ENCODE peak calls at places on chromosomes 7 and 10, in ten cellular contexts. Z is gastrocnemius medialis; U is kidney epithelial cell; K is psoas muscle; F is Peyer's patch; L is AG09309; H is fibroblast of pulmonary artery; S is MM.1S; A is mammary epithelial cell; G is CD8-positive, alpha-beta T cell. T is an unnamed sample.

GRCh38 chr10:98528166-98528784 is 81.5 kb upstream of the HPS1 start:
- DNase-seq in Z (no peak), U (no peak), K (no peak), F (no peak), L (peak), H (no peak), S (no peak), A (no peak), G (no peak), T (no peak)

GRCh38 chr10:21334891-21335696 is 190.4 kb downstream of the SKIDA1 start:
- DNase-seq in Z (peak), U (peak), K (peak), F (no peak), L (peak), H (peak), S (no peak), A (peak), G (no peak), T (peak)

GRCh38 chr10:121409466-121410104 is 188.7 kb downstream of the FGFR2 start:
- DNase-seq in Z (no peak), U (no peak), K (no peak), F (no peak), L (no peak), H (no peak), S (no peak), A (no peak), G (no peak), T (no peak)

GRCh38 chr7:142443614-142444013 is 185.8 kb upstream of the PRSS58 start:
- DNase-seq in Z (no peak), U (no peak), K (no peak), F (no peak), L (no peak), H (peak), S (no peak), A (no peak), G (no peak), T (no peak)

GRCh38 chr7:23299770-23300300 is 696 bp downstream of the MALSU1 start:
- DNase-seq in Z (no peak), U (no peak), K (no peak), F (no peak), L (no peak), H (peak), S (no peak), A (no peak), G (no peak), T (no peak)

GRCh38 chr10:35056686-35057085 is 33.5 kb downstream of the CUL2 start:
- DNase-seq in Z (no peak), U (no peak), K (no peak), F (no peak), L (no peak), H (no peak), S (no peak), A (no peak), G (no peak), T (no peak)

GRCh38 chr10:69814251-69814650 is 12.5 kb downstream of the COL13A1 start:
- DNase-seq in Z (no peak), U (no peak), K (no peak), F (no peak), L (no peak), H (no peak), S (no peak), A (no peak), G (no peak), T (no peak)

GRCh38 chr10:517236-517635 is 172.2 kb downstream of the DIP2C start:
- DNase-seq in Z (no peak), U (no peak), K (no peak), F (peak), L (no peak), H (no peak), S (no peak), A (no peak), G (no peak), T (no peak)

GRCh38 chr10:113434315-113434714 is 118.5 kb upstream of the HABP2 start:
- DNase-seq in Z (no peak), U (no peak), K (no peak), F (no peak), L (no peak), H (no peak), S (no peak), A (no peak), G (no peak), T (no peak)

GRCh38 chr10:44398271-44398670 is 13.4 kb upstream of the CXCL12 start:
- DNase-seq in Z (no peak), U (no peak), K (no peak), F (no peak), L (no peak), H (no peak), S (no peak), A (no peak), G (no peak), T (no peak)

GRCh38 chr10:103905441-103905840 is 12.5 kb downstream of the STN1 start:
- DNase-seq in Z (no peak), U (no peak), K (no peak), F (no peak), L (no peak), H (no peak), S (no peak), A (no peak), G (no peak), T (no peak)

GRCh38 chr7:40551685-40552576 is 417.1 kb downstream of the SUGCT start:
- DNase-seq in Z (no peak), U (peak), K (no peak), F (peak), L (peak), H (peak), S (peak), A (peak), G (no peak), T (no peak)

GRCh38 chr10:3747248-3747960 is 37.6 kb downstream of the KLF6 start:
- DNase-seq in Z (peak), U (no peak), K (peak), F (no peak), L (no peak), H (no peak), S (no peak), A (no peak), G (no peak), T (no peak)

GRCh38 chr10:96587255-96588059 is 645 bp upstream of the TM9SF3 start:
- DNase-seq in Z (peak), U (no peak), K (peak), F (peak), L (peak), H (peak), S (peak), A (peak), G (no peak), T (peak)

GRCh38 chr7:152341039-152341913 is 94.5 kb downstream of the KMT2C start:
- DNase-seq in Z (peak), U (no peak), K (no peak), F (peak), L (no peak), H (peak), S (peak), A (peak), G (no peak), T (no peak)

GRCh38 chr7:28804990-28805389 is 153.1 kb downstream of the TRIL start:
- DNase-seq in Z (no peak), U (no peak), K (no peak), F (no peak), L (peak), H (peak), S (no peak), A (peak), G (no peak), T (no peak)

GRCh38 chr7:64035388-64035787 is 9.8 kb upstream of the ZNF727 start:
- DNase-seq in Z (no peak), U (no peak), K (no peak), F (no peak), L (no peak), H (no peak), S (no peak), A (no peak), G (no peak), T (no peak)

GRCh38 chr7:144584741-144585140 is 181.2 kb upstream of the NOBOX start:
- DNase-seq in Z (no peak), U (no peak), K (no peak), F (no peak), L (no peak), H (no peak), S (no peak), A (no peak), G (no peak), T (no peak)

GRCh38 chr7:138981332-138982203 is at the start of gene KIAA1549:
- DNase-seq in Z (no peak), U (no peak), K (peak), F (peak), L (no peak), H (peak), S (peak), A (peak), G (no peak), T (no peak)

GRCh38 chr7:90345548-90346319 is 782 bp upstream of the GTPBP10 start:
- DNase-seq in Z (no peak), U (no peak), K (no peak), F (no peak), L (peak), H (peak), S (peak), A (peak), G (no peak), T (no peak)

GRCh38 chr10:66519616-66520015 is 406.2 kb upstream of the LRRTM3 start:
- DNase-seq in Z (no peak), U (no peak), K (no peak), F (no peak), L (no peak), H (no peak), S (no peak), A (no peak), G (no peak), T (no peak)

GRCh38 chr7:70654979-70655378 is 477.0 kb upstream of the GALNT17 start:
- DNase-seq in Z (peak), U (no peak), K (no peak), F (no peak), L (no peak), H (no peak), S (no peak), A (no peak), G (no peak), T (no peak)

GRCh38 chr7:96304573-96304972 is 17.3 kb downstream of the SLC25A13 start:
- DNase-seq in Z (no peak), U (no peak), K (no peak), F (no peak), L (no peak), H (no peak), S (no peak), A (peak), G (no peak), T (no peak)

GRCh38 chr10:22183771-22184466 is 33.9 kb downstream of the EBLN1 start:
- DNase-seq in Z (no peak), U (no peak), K (no peak), F (no peak), L (no peak), H (peak), S (no peak), A (no peak), G (no peak), T (no peak)

GRCh38 chr10:49649294-49649693 is 30.2 kb upstream of the C10orf53 start:
- DNase-seq in Z (no peak), U (no peak), K (no peak), F (peak), L (no peak), H (no peak), S (no peak), A (no peak), G (no peak), T (no peak)

GRCh38 chr10:93718937-93719725 is 16.7 kb upstream of the FRA10AC1 start:
- DNase-seq in Z (no peak), U (no peak), K (no peak), F (peak), L (no peak), H (peak), S (no peak), A (no peak), G (no peak), T (no peak)

GRCh38 chr7:4233621-4234497 is 448.2 kb upstream of the FOXK1 start:
- DNase-seq in Z (no peak), U (no peak), K (no peak), F (no peak), L (no peak), H (no peak), S (no peak), A (no peak), G (no peak), T (peak)

GRCh38 chr7:142301923-142302550 is 44.2 kb upstream of the PRSS58 start:
- DNase-seq in Z (no peak), U (no peak), K (no peak), F (no peak), L (no peak), H (no peak), S (peak), A (no peak), G (no peak), T (no peak)

GRCh38 chr10:126391162-126391880 is 3.0 kb upstream of the ADAM12 start:
- DNase-seq in Z (no peak), U (no peak), K (no peak), F (no peak), L (no peak), H (peak), S (no peak), A (no peak), G (no peak), T (no peak)

GRCh38 chr7:47992446-47992845 is 13.0 kb upstream of the HUS1 start:
- DNase-seq in Z (no peak), U (no peak), K (no peak), F (no peak), L (no peak), H (no peak), S (no peak), A (no peak), G (no peak), T (no peak)
- H3K4me3 ChIP-seq in Z (peak), U (no peak), K (peak), F (peak), L (no peak), H (no peak), S (peak), A (no peak), G (peak), T (no peak)

GRCh38 chr10:16976803-16977202 is 152.8 kb downstream of the CUBN start:
- DNase-seq in Z (no peak), U (no peak), K (no peak), F (no peak), L (no peak), H (no peak), S (no peak), A (no peak), G (no peak), T (no peak)
- H3K4me3 ChIP-seq in Z (no peak), U (no peak), K (no peak), F (no peak), L (no peak), H (no peak), S (no peak), A (no peak), G (no peak), T (no peak)

DNA sequence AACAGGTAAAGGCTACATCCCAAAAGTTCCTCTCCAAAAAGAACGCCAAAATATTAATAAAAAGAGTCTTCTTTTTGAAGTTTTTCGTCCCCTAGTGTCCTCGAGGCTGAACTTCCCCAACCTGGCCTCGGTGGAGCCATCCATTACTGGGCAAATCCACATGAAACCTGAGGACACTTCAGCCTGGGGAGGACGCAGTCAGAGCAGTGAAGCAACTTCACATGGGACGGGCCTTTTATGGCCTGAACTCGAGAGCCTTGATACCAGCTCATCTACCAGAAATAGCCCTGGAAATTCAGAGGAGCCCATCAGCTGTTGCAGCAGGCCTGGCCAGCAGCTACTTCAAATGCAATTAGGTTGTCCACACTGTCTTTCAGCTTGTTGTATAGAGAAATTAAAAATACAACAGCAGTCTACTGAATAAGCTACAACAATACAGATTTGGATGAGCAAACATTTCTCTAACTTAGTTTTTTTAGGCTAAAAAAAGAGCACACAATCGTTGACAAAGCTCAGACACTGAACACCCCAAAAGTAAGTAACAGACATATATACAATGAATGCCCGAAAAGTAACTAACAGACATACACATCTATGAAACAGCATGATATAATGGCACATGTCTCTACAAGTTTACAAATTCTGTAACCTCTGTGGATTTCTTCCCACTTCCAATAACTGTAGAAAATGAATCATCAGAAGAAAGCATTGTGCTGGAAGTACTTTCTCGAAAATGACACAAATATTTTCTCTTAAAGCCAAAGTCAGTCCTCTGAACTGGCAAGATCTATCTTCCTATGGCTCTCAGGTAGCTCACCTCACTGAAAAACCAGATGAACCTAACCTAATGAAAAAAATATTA is at the start of gene SVIL:
- DNase-seq in Z (peak), U (no peak), K (peak), F (peak), L (no peak), H (peak), S (no peak), A (peak), G (no peak), T (peak)
- H3K4me3 ChIP-seq in Z (peak), U (peak), K (peak), F (no peak), L (no peak), H (peak), S (no peak), A (peak), G (no peak), T (no peak)

DNA sequence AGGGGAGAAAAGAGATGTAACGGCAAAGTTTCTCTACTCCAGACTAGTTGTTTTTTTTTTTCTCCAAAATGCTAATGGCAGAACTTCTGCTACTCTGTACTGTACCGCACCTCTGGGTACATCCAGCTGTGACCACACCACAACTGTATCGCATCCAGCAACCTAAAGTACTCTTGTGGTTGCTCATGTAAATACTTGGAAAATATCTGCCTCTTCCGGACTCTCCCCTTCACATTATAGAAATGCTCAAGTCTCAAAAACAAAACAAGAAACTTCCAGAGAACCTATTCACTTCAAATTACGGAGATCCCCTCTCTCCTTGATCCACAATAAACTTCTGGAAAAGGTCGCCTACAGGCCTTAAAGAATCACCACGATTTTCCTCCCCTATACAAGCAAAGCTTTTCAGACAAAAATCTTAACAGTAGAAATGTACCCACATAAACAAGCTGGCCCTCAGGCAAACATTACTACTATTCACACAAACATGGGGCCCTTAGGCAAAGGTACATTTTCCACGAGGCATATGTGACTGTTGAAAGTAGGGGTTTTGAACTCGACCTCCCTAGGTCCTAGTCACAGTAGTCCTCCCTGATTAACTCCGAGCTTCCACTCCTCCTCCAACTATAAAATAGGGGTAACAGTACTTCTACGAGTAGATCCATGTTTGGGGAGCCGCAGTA is 222.9 kb upstream of the MKLN1 start:
- DNase-seq in Z (no peak), U (no peak), K (no peak), F (no peak), L (no peak), H (no peak), S (no peak), A (no peak), G (no peak), T (no peak)
- H3K4me3 ChIP-seq in Z (peak), U (no peak), K (peak), F (peak), L (peak), H (peak), S (peak), A (no peak), G (peak), T (peak)

GRCh38 chr10:30059209-30060107 is at the start of gene JCAD:
- DNase-seq in Z (peak), U (no peak), K (peak), F (peak), L (no peak), H (peak), S (peak), A (peak), G (peak), T (peak)
- H3K4me3 ChIP-seq in Z (peak), U (peak), K (peak), F (peak), L (peak), H (peak), S (peak), A (peak), G (no peak), T (peak)

GRCh38 chr7:128200376-128200775 is 40.7 kb upstream of the LEP start:
- DNase-seq in Z (no peak), U (no peak), K (no peak), F (no peak), L (no peak), H (no peak), S (no peak), A (no peak), G (no peak), T (no peak)

GRCh38 chr7:128201067-128201689 is 39.9 kb upstream of the LEP start:
- DNase-seq in Z (no peak), U (no peak), K (no peak), F (no peak), L (no peak), H (no peak), S (no peak), A (no peak), G (no peak), T (no peak)

GRCh38 chr7:128202287-128202957 is 38.7 kb upstream of the LEP start:
- DNase-seq in Z (no peak), U (no peak), K (no peak), F (no peak), L (no peak), H (no peak), S (no peak), A (no peak), G (no peak), T (peak)

GRCh38 chr7:128203047-128203491 is 38.0 kb upstream of the LEP start:
- DNase-seq in Z (no peak), U (no peak), K (no peak), F (no peak), L (no peak), H (no peak), S (no peak), A (no peak), G (no peak), T (no peak)

GRCh38 chr7:128201690-128202085 is 39.4 kb upstream of the LEP start:
- DNase-seq in Z (no peak), U (no peak), K (no peak), F (no peak), L (no peak), H (no peak), S (no peak), A (no peak), G (no peak), T (peak)
- H3K4me3 ChIP-seq in Z (peak), U (no peak), K (peak), F (peak), L (no peak), H (no peak), S (no peak), A (no peak), G (peak), T (no peak)

DNA sequence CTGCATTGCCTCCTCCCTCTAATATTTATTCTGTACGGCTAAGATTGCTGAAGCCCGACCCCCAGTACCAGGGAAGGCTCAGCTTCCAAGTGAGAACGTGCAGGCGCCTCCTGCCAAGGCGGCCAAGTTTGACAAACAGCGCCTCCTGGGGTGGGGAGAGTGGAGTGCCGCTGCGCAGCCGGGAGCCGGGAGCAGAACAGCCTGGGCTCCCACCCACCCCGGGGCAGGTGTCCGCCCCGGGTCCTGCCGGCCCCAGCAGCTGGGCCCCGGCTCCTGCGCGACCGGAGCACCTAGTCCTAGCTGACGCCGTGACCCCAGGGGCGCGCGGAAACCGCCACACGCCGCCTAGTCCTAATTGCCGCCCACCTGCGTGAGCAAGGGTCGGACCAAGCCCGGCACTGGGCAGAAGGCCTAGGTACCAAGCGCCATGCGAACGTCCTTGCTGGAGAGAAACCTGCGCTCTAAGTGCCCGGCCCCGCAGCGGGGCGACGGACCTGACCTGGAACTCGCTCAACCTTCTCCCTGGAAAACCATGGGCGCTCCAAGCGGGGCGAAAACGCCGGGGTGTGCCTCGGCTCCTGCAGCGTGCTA is 5.0 kb upstream of the EBF3 start:
- DNase-seq in Z (no peak), U (no peak), K (peak), F (no peak), L (no peak), H (peak), S (no peak), A (no peak), G (no peak), T (no peak)
- H3K4me3 ChIP-seq in Z (peak), U (no peak), K (peak), F (no peak), L (no peak), H (no peak), S (no peak), A (no peak), G (no peak), T (peak)